ENCODE peak calls at places on chromosomes 11 and 22, in seven cellular contexts. K, O, L, N, Z, B and H are unnamed samples.

GRCh38 chr22:32619614-32620426 is 145.2 kb downstream of the FBXO7 start:
- DNase-seq in K (no peak), O (peak), L (no peak), N (no peak), Z (no peak), B (no peak), H (no peak)

GRCh38 chr22:42438293-42438650 is 6.1 kb upstream of the NFAM1 start:
- DNase-seq in K (peak), O (no peak), L (no peak), N (no peak), Z (no peak), B (no peak), H (no peak)

GRCh38 chr11:64176751-64177150 is 9.2 kb upstream of the STIP1 start:
- DNase-seq in K (no peak), O (no peak), L (no peak), N (no peak), Z (no peak), B (no peak), H (no peak)

GRCh38 chr22:29480512-29481264 is 670 bp downstream of the NEFH start:
- DNase-seq in K (no peak), O (peak), L (peak), N (peak), Z (no peak), B (no peak), H (no peak)

GRCh38 chr11:69084371-69084770 is 35.6 kb downstream of the TPCN2 start:
- DNase-seq in K (no peak), O (no peak), L (no peak), N (no peak), Z (no peak), B (no peak), H (no peak)

GRCh38 chr11:76694664-76695063 is 24.1 kb upstream of the LRRC32 start:
- DNase-seq in K (no peak), O (peak), L (no peak), N (no peak), Z (no peak), B (no peak), H (no peak)

GRCh38 chr11:15696069-15696468 is 581.3 kb downstream of the INSC start:
- DNase-seq in K (no peak), O (no peak), L (no peak), N (no peak), Z (no peak), B (no peak), H (no peak)

GRCh38 chr11:45079943-45080719 is 66.3 kb upstream of the PRDM11 start:
- DNase-seq in K (no peak), O (no peak), L (no peak), N (peak), Z (no peak), B (peak), H (peak)

GRCh38 chr11:57885298-57886035 is 123.9 kb downstream of the CTNND1 start:
- DNase-seq in K (peak), O (peak), L (no peak), N (no peak), Z (no peak), B (no peak), H (no peak)

GRCh38 chr11:73140213-73141030 is 1.7 kb downstream of the FCHSD2 start:
- DNase-seq in K (peak), O (peak), L (no peak), N (no peak), Z (peak), B (peak), H (no peak)

GRCh38 chr11:87173185-87174039 is 135.7 kb downstream of the TMEM135 start:
- DNase-seq in K (peak), O (peak), L (no peak), N (no peak), Z (no peak), B (peak), H (no peak)

GRCh38 chr22:44363214-44363979 is 50.6 kb upstream of the SHISAL1 start:
- DNase-seq in K (peak), O (peak), L (no peak), N (no peak), Z (no peak), B (no peak), H (no peak)

GRCh38 chr22:23305321-23305910 is 125.1 kb downstream of the BCR start:
- DNase-seq in K (peak), O (peak), L (no peak), N (no peak), Z (no peak), B (no peak), H (no peak)

GRCh38 chr11:87425943-87426342 is 388.2 kb downstream of the TMEM135 start:
- DNase-seq in K (no peak), O (no peak), L (no peak), N (no peak), Z (no peak), B (no peak), H (no peak)

GRCh38 chr11:69343401-69344321 is 49.7 kb downstream of the MYEOV start:
- DNase-seq in K (no peak), O (no peak), L (no peak), N (no peak), Z (no peak), B (no peak), H (no peak)

GRCh38 chr22:49827853-49828598 is at the start of gene BRD1:
- DNase-seq in K (peak), O (peak), L (peak), N (peak), Z (peak), B (peak), H (peak)

GRCh38 chr11:19842505-19842904 is 129.9 kb downstream of the NAV2 start:
- DNase-seq in K (no peak), O (no peak), L (no peak), N (no peak), Z (no peak), B (no peak), H (no peak)

GRCh38 chr11:85628771-85629341 is 463 bp downstream of the TMEM126B start:
- DNase-seq in K (no peak), O (peak), L (peak), N (no peak), Z (no peak), B (no peak), H (no peak)

GRCh38 chr11:63564056-63564784 is 1.0 kb upstream of the PLAAT2 start:
- DNase-seq in K (no peak), O (no peak), L (no peak), N (no peak), Z (peak), B (peak), H (peak)

GRCh38 chr11:115005663-115006062 is 327.3 kb downstream of the NXPE2 start:
- DNase-seq in K (no peak), O (no peak), L (no peak), N (no peak), Z (no peak), B (no peak), H (no peak)

GRCh38 chr22:39416319-39416718 is 16.7 kb downstream of the TAB1 start:
- DNase-seq in K (no peak), O (no peak), L (no peak), N (no peak), Z (no peak), B (no peak), H (no peak)

GRCh38 chr22:46917702-46918101 is 155.3 kb downstream of the TBC1D22A start:
- DNase-seq in K (no peak), O (no peak), L (no peak), N (no peak), Z (no peak), B (no peak), H (no peak)

GRCh38 chr11:67393437-67393836 is 1.7 kb downstream of the RAD9A start:
- DNase-seq in K (no peak), O (no peak), L (no peak), N (no peak), Z (no peak), B (no peak), H (no peak)

GRCh38 chr11:2592559-2593392 is 107.0 kb downstream of the KCNQ1OT1 start:
- DNase-seq in K (no peak), O (no peak), L (no peak), N (no peak), Z (no peak), B (no peak), H (no peak)

GRCh38 chr22:36948273-36949055 is 35.0 kb downstream of the CSF2RB start:
- DNase-seq in K (no peak), O (peak), L (no peak), N (no peak), Z (no peak), B (no peak), H (no peak)

GRCh38 chr11:33868646-33869461 is 23.0 kb downstream of the LMO2 start:
- DNase-seq in K (no peak), O (no peak), L (no peak), N (no peak), Z (no peak), B (no peak), H (no peak)

GRCh38 chr11:128061321-128061871 is 526.0 kb downstream of the ETS1 start:
- DNase-seq in K (no peak), O (peak), L (no peak), N (no peak), Z (no peak), B (no peak), H (no peak)

GRCh38 chr11:73321342-73322110 is 13.4 kb downstream of the ARHGEF17 start:
- DNase-seq in K (no peak), O (peak), L (no peak), N (no peak), Z (no peak), B (no peak), H (no peak)

GRCh38 chr11:121282376-121282775 is 10.2 kb upstream of the SC5D start:
- DNase-seq in K (no peak), O (no peak), L (no peak), N (no peak), Z (no peak), B (peak), H (no peak)

GRCh38 chr22:43207849-43208702 is 21.1 kb upstream of the TTLL12 start:
- DNase-seq in K (no peak), O (no peak), L (no peak), N (no peak), Z (no peak), B (no peak), H (no peak)

GRCh38 chr11:26011474-26011873 is 320.5 kb upstream of the ANO3 start:
- DNase-seq in K (no peak), O (no peak), L (no peak), N (no peak), Z (no peak), B (no peak), H (no peak)

GRCh38 chr22:45738206-45738605 is 66.6 kb downstream of the ATXN10 start:
- DNase-seq in K (no peak), O (no peak), L (no peak), N (no peak), Z (no peak), B (no peak), H (no peak)

GRCh38 chr11:60345489-60345888 is 18.4 kb downstream of the MS4A6E start:
- DNase-seq in K (peak), O (no peak), L (no peak), N (no peak), Z (no peak), B (no peak), H (no peak)

GRCh38 chr22:29479417-29480261 is at the start of gene NEFH:
- DNase-seq in K (no peak), O (no peak), L (no peak), N (no peak), Z (no peak), B (peak), H (no peak)

GRCh38 chr11:86987687-86988086 is 32.5 kb upstream of the FZD4 start:
- DNase-seq in K (no peak), O (no peak), L (no peak), N (no peak), Z (no peak), B (no peak), H (no peak)

GRCh38 chr11:8693010-8693551 is 10.5 kb downstream of the RPL27A start:
- DNase-seq in K (no peak), O (no peak), L (no peak), N (no peak), Z (no peak), B (no peak), H (no peak)

GRCh38 chr11:65209711-65210360 is 28.1 kb downstream of the CAPN1 start:
- DNase-seq in K (no peak), O (no peak), L (no peak), N (no peak), Z (no peak), B (no peak), H (no peak)

GRCh38 chr11:128146926-128147605 is 440.3 kb downstream of the ETS1 start:
- DNase-seq in K (no peak), O (peak), L (no peak), N (no peak), Z (no peak), B (no peak), H (no peak)